ENCODE peak calls at places on chromosomes 13 and 19, in four cellular contexts. U is fibroblast of the conjunctiva, L is WTC11, T is naive B cell. Q is an unnamed sample.

GRCh38 chr19:41694196-41694595 is 6.1 kb upstream of the CEACAM7 start:
- DNase-seq in U (no peak), L (no peak), T (no peak), Q (no peak)

GRCh38 chr13:80074143-80074752 is 266.7 kb downstream of the SPRY2 start:
- DNase-seq in T (no peak), U (no peak), L (peak), Q (no peak)

GRCh38 chr19:35738887-35739229 is 3.4 kb downstream of the IGFLR1 start:
- DNase-seq in T (no peak), L (no peak), U (no peak), Q (no peak)

GRCh38 chr19:926595-927043 is 784 bp downstream of the ARID3A start:
- DNase-seq in T (peak), L (no peak), U (no peak), Q (no peak)

GRCh38 chr13:27977476-27978300 is 8.6 kb upstream of the CDX2 start:
- DNase-seq in U (no peak), T (no peak), L (peak), Q (no peak)

GRCh38 chr19:53703361-53703760 is 71.6 kb downstream of the DPRX start:
- DNase-seq in U (no peak), L (no peak), T (no peak), Q (no peak)

GRCh38 chr19:20503536-20503935 is 62.0 kb downstream of the ZNF737 start:
- DNase-seq in T (no peak), L (no peak), U (peak), Q (no peak)

GRCh38 chr13:42271337-42272114 is 426 bp upstream of the AKAP11 start:
- DNase-seq in T (peak), L (peak), U (peak), Q (peak)

GRCh38 chr13:95678967-95679366 is 2.0 kb downstream of the DNAJC3 start:
- DNase-seq in U (no peak), L (no peak), T (no peak), Q (no peak)

GRCh38 chr19:17095141-17095919 is 19.8 kb downstream of the MYO9B start:
- DNase-seq in U (no peak), T (no peak), L (no peak), Q (no peak)

GRCh38 chr19:55146648-55147218 is 2.3 kb downstream of the TNNT1 start:
- DNase-seq in U (no peak), T (no peak), L (peak), Q (no peak)

GRCh38 chr13:23480324-23480723 is 46.8 kb upstream of the SACS start:
- DNase-seq in U (no peak), T (no peak), L (no peak), Q (no peak)

GRCh38 chr13:71611292-71611691 is 255.7 kb downstream of the DACH1 start:
- DNase-seq in L (no peak), T (no peak), U (no peak), Q (no peak)

GRCh38 chr19:17765069-17765618 is 13.9 kb downstream of the FCHO1 start:
- DNase-seq in U (no peak), L (no peak), T (no peak), Q (no peak)

GRCh38 chr19:18789422-18789832 is 1.7 kb downstream of the COMP start:
- DNase-seq in T (no peak), L (no peak), U (no peak), Q (no peak)

GRCh38 chr19:19488041-19488874 is 27.1 kb downstream of the TSSK6 start:
- DNase-seq in U (no peak), T (no peak), L (no peak), Q (no peak)

GRCh38 chr13:102710261-102710679 is 15.4 kb upstream of the METTL21C start:
- DNase-seq in U (no peak), T (no peak), L (no peak), Q (no peak)

GRCh38 chr13:41061914-41062837 is 867 bp downstream of the WBP4 start:
- DNase-seq in T (no peak), L (no peak), U (peak), Q (no peak)

GRCh38 chr19:55212447-55212846 is 3.1 kb upstream of the PTPRH start:
- DNase-seq in T (no peak), L (no peak), U (no peak), Q (no peak)

GRCh38 chr13:40515702-40516101 is 150.7 kb downstream of the FOXO1 start:
- DNase-seq in T (no peak), L (no peak), U (no peak), Q (no peak)

GRCh38 chr19:48170817-48171347 is 402 bp downstream of the ZSWIM9 start:
- DNase-seq in L (peak), T (no peak), U (no peak), Q (no peak)

GRCh38 chr19:58545286-58546068 is 1.6 kb downstream of the TRIM28 start:
- DNase-seq in U (no peak), L (no peak), T (no peak), Q (no peak)

GRCh38 chr13:100387416-100387815 is 201.2 kb downstream of the GGACT start:
- DNase-seq in T (no peak), U (no peak), L (no peak), Q (no peak)

GRCh38 chr19:54803410-54803809 is at the start of gene KIR2DL4:
- DNase-seq in U (no peak), L (no peak), T (no peak), Q (no peak)

GRCh38 chr19:33277434-33277833 is 24.9 kb downstream of the CEBPA start:
- DNase-seq in T (no peak), L (no peak), U (no peak), Q (no peak)

GRCh38 chr13:98915563-98916348 is 62.1 kb downstream of the DOCK9 start:
- DNase-seq in U (no peak), T (no peak), L (no peak), Q (no peak)

GRCh38 chr19:48484931-48485612 is 15.9 kb downstream of the CYTH2 start:
- DNase-seq in U (no peak), T (no peak), L (no peak), Q (no peak)

GRCh38 chr13:85497652-85498051 is 301.6 kb downstream of the SLITRK6 start:
- DNase-seq in U (peak), T (no peak), L (no peak), Q (peak)

Q was measured in kidney epithelial cell.